ENCODE peak calls at places on chromosome 4, in four cellular contexts. One of them, this sample, is unnamed.

GRCh38 chr4:152392079-152392478 is 143.8 kb downstream of the FBXW7 start:
- DNase-seq in activated T-cell treated with anti-CD3 and anti-CD28 coated beads for 1 hour: no peak
- DNase-seq in pons: no peak
- DNase-seq in CD8-positive, alpha-beta T cell: no peak
- DNase-seq in this sample: no peak

GRCh38 chr4:2078584-2078983 is 19.5 kb downstream of the NAT8L start:
- DNase-seq in activated T-cell treated with anti-CD3 and anti-CD28 coated beads for 1 hour: no peak
- DNase-seq in pons: no peak
- DNase-seq in CD8-positive, alpha-beta T cell: no peak
- DNase-seq in this sample: no peak

GRCh38 chr4:1223841-1224809 is 24.8 kb downstream of the CTBP1 start:
- DNase-seq in activated T-cell treated with anti-CD3 and anti-CD28 coated beads for 1 hour: no peak
- DNase-seq in pons: no peak
- DNase-seq in CD8-positive, alpha-beta T cell: no peak
- DNase-seq in this sample: no peak

GRCh38 chr4:138659640-138660325 is 355.8 kb upstream of the NOCT start:
- DNase-seq in activated T-cell treated with anti-CD3 and anti-CD28 coated beads for 1 hour: no peak
- DNase-seq in pons: no peak
- DNase-seq in CD8-positive, alpha-beta T cell: no peak
- DNase-seq in this sample: no peak

GRCh38 chr4:148845609-148846008 is 403.4 kb upstream of the NR3C2 start:
- DNase-seq in activated T-cell treated with anti-CD3 and anti-CD28 coated beads for 1 hour: no peak
- DNase-seq in pons: no peak
- DNase-seq in CD8-positive, alpha-beta T cell: no peak
- DNase-seq in this sample: no peak

GRCh38 chr4:44988011-44988410 is 261.7 kb upstream of the GNPDA2 start:
- DNase-seq in activated T-cell treated with anti-CD3 and anti-CD28 coated beads for 1 hour: no peak
- DNase-seq in pons: no peak
- DNase-seq in CD8-positive, alpha-beta T cell: no peak
- DNase-seq in this sample: no peak

GRCh38 chr4:101597204-101597603 is 193.3 kb upstream of the BANK1 start:
- DNase-seq in activated T-cell treated with anti-CD3 and anti-CD28 coated beads for 1 hour: peak; percentile 2
- DNase-seq in pons: no peak
- DNase-seq in CD8-positive, alpha-beta T cell: peak; percentile 34
- DNase-seq in this sample: no peak

GRCh38 chr4:81632581-81633247 is 161.0 kb upstream of the RASGEF1B start:
- DNase-seq in activated T-cell treated with anti-CD3 and anti-CD28 coated beads for 1 hour: no peak
- DNase-seq in pons: no peak
- DNase-seq in CD8-positive, alpha-beta T cell: no peak
- DNase-seq in this sample: no peak

GRCh38 chr4:107619065-107619464 is 101.0 kb downstream of the PAPSS1 start:
- DNase-seq in activated T-cell treated with anti-CD3 and anti-CD28 coated beads for 1 hour: no peak
- DNase-seq in pons: no peak
- DNase-seq in CD8-positive, alpha-beta T cell: no peak
- DNase-seq in this sample: peak; percentile 6

GRCh38 chr4:78057600-78058560 is 757 bp downstream of the FRAS1 start:
- DNase-seq in activated T-cell treated with anti-CD3 and anti-CD28 coated beads for 1 hour: no peak
- DNase-seq in pons: no peak
- DNase-seq in CD8-positive, alpha-beta T cell: peak; percentile 20
- DNase-seq in this sample: no peak

GRCh38 chr4:6987566-6987920 is 55.6 kb upstream of the TADA2B start:
- DNase-seq in activated T-cell treated with anti-CD3 and anti-CD28 coated beads for 1 hour: no peak
- DNase-seq in pons: no peak
- DNase-seq in CD8-positive, alpha-beta T cell: no peak
- DNase-seq in this sample: no peak

GRCh38 chr4:5421416-5421815 is 286.9 kb downstream of the EVC2 start:
- DNase-seq in activated T-cell treated with anti-CD3 and anti-CD28 coated beads for 1 hour: no peak
- DNase-seq in pons: no peak
- DNase-seq in CD8-positive, alpha-beta T cell: no peak
- DNase-seq in this sample: no peak

GRCh38 chr4:137623013-137623412 is 90.7 kb upstream of the PCDH18 start:
- DNase-seq in activated T-cell treated with anti-CD3 and anti-CD28 coated beads for 1 hour: no peak
- DNase-seq in pons: peak; percentile 72
- DNase-seq in CD8-positive, alpha-beta T cell: no peak
- DNase-seq in this sample: no peak

GRCh38 chr4:1323280-1323634 is 23.8 kb upstream of the UVSSA start:
- DNase-seq in activated T-cell treated with anti-CD3 and anti-CD28 coated beads for 1 hour: no peak
- DNase-seq in pons: no peak
- DNase-seq in CD8-positive, alpha-beta T cell: no peak
- DNase-seq in this sample: no peak

GRCh38 chr4:121714548-121714947 is 17.8 kb upstream of the ANXA5 start:
- DNase-seq in activated T-cell treated with anti-CD3 and anti-CD28 coated beads for 1 hour: no peak
- DNase-seq in pons: no peak
- DNase-seq in CD8-positive, alpha-beta T cell: no peak
- DNase-seq in this sample: no peak

GRCh38 chr4:38889143-38889542 is 21.5 kb downstream of the FAM114A1 start:
- DNase-seq in activated T-cell treated with anti-CD3 and anti-CD28 coated beads for 1 hour: no peak
- DNase-seq in pons: peak; percentile 85
- DNase-seq in CD8-positive, alpha-beta T cell: no peak
- DNase-seq in this sample: no peak

GRCh38 chr4:116223059-116223732 is 862.2 kb downstream of the TRAM1L1 start:
- DNase-seq in activated T-cell treated with anti-CD3 and anti-CD28 coated beads for 1 hour: no peak
- DNase-seq in pons: no peak
- DNase-seq in CD8-positive, alpha-beta T cell: no peak
- DNase-seq in this sample: no peak

GRCh38 chr4:146292508-146292907 is 78.2 kb downstream of the REELD1 start:
- DNase-seq in activated T-cell treated with anti-CD3 and anti-CD28 coated beads for 1 hour: no peak
- DNase-seq in pons: no peak
- DNase-seq in CD8-positive, alpha-beta T cell: no peak
- DNase-seq in this sample: no peak

GRCh38 chr4:112321768-112322684 is 24.9 kb downstream of the ALPK1 start:
- DNase-seq in activated T-cell treated with anti-CD3 and anti-CD28 coated beads for 1 hour: peak; percentile 80
- DNase-seq in pons: peak; percentile 58
- DNase-seq in CD8-positive, alpha-beta T cell: peak; percentile 83
- DNase-seq in this sample: peak; percentile 57

GRCh38 chr4:183333202-183333601 is 11.0 kb upstream of the CLDN24 start:
- DNase-seq in activated T-cell treated with anti-CD3 and anti-CD28 coated beads for 1 hour: no peak
- DNase-seq in pons: no peak
- DNase-seq in CD8-positive, alpha-beta T cell: no peak
- DNase-seq in this sample: no peak

GRCh38 chr4:113979157-113979972 is at the start of gene ARSJ:
- DNase-seq in activated T-cell treated with anti-CD3 and anti-CD28 coated beads for 1 hour: no peak
- DNase-seq in pons: peak; percentile 23
- DNase-seq in CD8-positive, alpha-beta T cell: peak; percentile 12
- DNase-seq in this sample: peak; percentile 73

GRCh38 chr4:84100071-84100470 is 399.0 kb downstream of the NKX6-1 start:
- DNase-seq in activated T-cell treated with anti-CD3 and anti-CD28 coated beads for 1 hour: no peak
- DNase-seq in pons: no peak
- DNase-seq in CD8-positive, alpha-beta T cell: no peak
- DNase-seq in this sample: no peak

This sample was measured in G401.